ENCODE peak calls at places on chromosomes 3 and 15, in six cellular contexts. D is GM12878, T is K562, I is sigmoid colon, K is H1, A is A549. F is an unnamed sample.

GRCh38 chr3:194952882-194953281 is 267.2 kb downstream of the FAM43A start:
- DNase-seq in D (no peak), T (no peak), I (peak; percentile 49), K (no peak), A (no peak), F (peak; percentile 59)

GRCh38 chr15:79283252-79284048 is 928 bp downstream of the ANKRD34C start:
- DNase-seq in D (no peak), T (peak; percentile 56), I (no peak), K (no peak), A (peak; percentile 24), F (no peak)

GRCh38 chr3:16181361-16181760 is 6.9 kb downstream of the GALNT15 start:
- DNase-seq in D (no peak), T (no peak), I (peak; percentile 94), K (no peak), A (no peak), F (no peak)

GRCh38 chr3:120100711-120101110 is 6.5 kb upstream of the GSK3B start:
- DNase-seq in D (no peak), T (no peak), I (no peak), K (no peak), A (no peak), F (no peak)

GRCh38 chr3:134077649-134078081 is 47.9 kb upstream of the SLCO2A1 start:
- DNase-seq in D (no peak), T (no peak), I (no peak), K (no peak), A (no peak), F (no peak)

GRCh38 chr15:60912984-60913697 is 316.0 kb downstream of the RORA start:
- DNase-seq in D (no peak), T (no peak), I (no peak), K (no peak), A (no peak), F (no peak)

GRCh38 chr3:19866751-19867347 is 67.2 kb downstream of the EFHB start:
- DNase-seq in D (peak; percentile 19), T (peak; percentile 63), I (no peak), K (peak; percentile 41), A (peak; percentile 61), F (peak; percentile 38)

GRCh38 chr3:35200056-35200455 is 439.3 kb upstream of the ARPP21 start:
- DNase-seq in D (no peak), T (no peak), I (no peak), K (no peak), A (peak; percentile 15), F (no peak)

GRCh38 chr3:94336076-94336741 is 273.3 kb downstream of the NSUN3 start:
- DNase-seq in D (no peak), T (no peak), I (no peak), K (no peak), A (peak; percentile 60), F (peak; percentile 18)

GRCh38 chr3:186108106-186108940 is 566 bp downstream of the ETV5 start:
- DNase-seq in D (no peak), T (peak; percentile 67), I (peak; percentile 72), K (no peak), A (peak; percentile 70), F (peak; percentile 59)

GRCh38 chr3:198113219-198114053 is 153.4 kb downstream of the LMLN start:
- DNase-seq in D (no peak), T (no peak), I (no peak), K (no peak), A (no peak), F (no peak)

GRCh38 chr3:51940648-51941421 is 869 bp downstream of the RRP9 start:
- DNase-seq in D (no peak), T (no peak), I (peak; percentile 54), K (no peak), A (no peak), F (no peak)

GRCh38 chr15:78110096-78110495 is 17.7 kb downstream of the SH2D7 start:
- DNase-seq in D (no peak), T (no peak), I (peak; percentile 52), K (no peak), A (no peak), F (no peak)

GRCh38 chr3:59717679-59718205 is 667.9 kb upstream of the CFAP20DC start:
- DNase-seq in D (no peak), T (no peak), I (no peak), K (peak; percentile 10), A (no peak), F (no peak)

GRCh38 chr3:42066516-42067181 is 24.5 kb upstream of the TRAK1 start:
- DNase-seq in D (no peak), T (no peak), I (no peak), K (no peak), A (no peak), F (peak; percentile 48)

GRCh38 chr15:43723151-43723550 is 23.1 kb upstream of the PDIA3 start:
- DNase-seq in D (no peak), T (no peak), I (no peak), K (no peak), A (no peak), F (no peak)

GRCh38 chr3:16130066-16130465 is 44.4 kb upstream of the GALNT15 start:
- DNase-seq in D (no peak), T (no peak), I (no peak), K (no peak), A (no peak), F (peak; percentile 68)

GRCh38 chr3:88440701-88441100 is 290.9 kb downstream of the C3orf38 start:
- DNase-seq in D (no peak), T (no peak), I (no peak), K (no peak), A (no peak), F (no peak)

GRCh38 chr3:46024131-46024530 is 3.2 kb downstream of the XCR1 start:
- DNase-seq in D (no peak), T (no peak), I (no peak), K (no peak), A (no peak), F (no peak)

GRCh38 chr3:128281461-128282367 is 128.4 kb downstream of the EEFSEC start:
- DNase-seq in D (no peak), T (no peak), I (no peak), K (no peak), A (no peak), F (no peak)

GRCh38 chr15:81292516-81293001 is 31.4 kb downstream of the STARD5 start:
- DNase-seq in D (peak; percentile 74), T (no peak), I (no peak), K (no peak), A (no peak), F (no peak)

GRCh38 chr3:158735296-158736033 is 3.2 kb upstream of the RARRES1 start:
- DNase-seq in D (no peak), T (no peak), I (no peak), K (no peak), A (no peak), F (no peak)

GRCh38 chr3:74532446-74532845 is 82.0 kb downstream of the CNTN3 start:
- DNase-seq in D (no peak), T (no peak), I (no peak), K (no peak), A (no peak), F (no peak)

GRCh38 chr3:147415819-147416218 is 6.7 kb downstream of the ZIC1 start:
- DNase-seq in D (no peak), T (no peak), I (no peak), K (no peak), A (no peak), F (no peak)

GRCh38 chr3:83226751-83227150 is 1465.3 kb upstream of the GBE1 start:
- DNase-seq in D (no peak), T (no peak), I (no peak), K (no peak), A (no peak), F (no peak)

GRCh38 chr15:51229907-51230328 is 108.5 kb downstream of the CYP19A1 start:
- DNase-seq in D (no peak), T (peak; percentile 18), I (no peak), K (no peak), A (peak; percentile 35), F (peak; percentile 8)

DNA sequence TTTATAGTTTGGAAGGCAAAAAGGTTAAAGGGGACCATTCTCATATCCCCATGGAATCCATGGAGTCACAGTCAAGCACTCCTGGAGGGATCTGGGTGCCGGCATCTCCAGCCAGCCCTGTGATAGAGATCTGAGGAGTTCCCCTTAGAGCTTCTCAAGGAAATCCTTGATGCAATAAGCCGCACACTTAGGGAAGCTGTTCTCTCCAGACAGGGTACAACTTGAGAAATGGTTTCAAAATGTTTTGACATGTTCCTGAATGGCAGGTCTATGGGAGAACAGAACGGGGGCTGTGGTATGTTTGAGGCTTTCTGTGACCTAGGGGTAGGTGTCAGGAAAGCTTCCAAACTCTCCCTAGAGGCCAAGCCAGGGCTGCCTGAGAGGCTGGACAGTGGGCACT is 292.9 kb downstream of the TLE3 start:
- DNase-seq in D (no peak), T (no peak), I (no peak), K (no peak), A (no peak), F (no peak)
- TF ChIP-seq EP300 in D (no peak), T (no peak), I (no peak), K (no peak), A (no peak), F (no peak)

GRCh38 chr3:32380097-32380496 is 11.6 kb upstream of the CMTM7 start:
- DNase-seq in D (no peak), T (no peak), I (no peak), K (no peak), A (no peak), F (no peak)
- TF ChIP-seq EP300 in D (no peak), T (no peak), I (no peak), K (no peak), A (no peak), F (no peak)

GRCh38 chr3:108406661-108407206 is 103.7 kb downstream of the MYH15 start:
- DNase-seq in D (peak; percentile 68), T (peak; percentile 60), I (no peak), K (no peak), A (peak; percentile 71), F (peak; percentile 71)
- TF ChIP-seq EP300 in D (no peak), T (no peak), I (no peak), K (no peak), A (no peak), F (no peak)

GRCh38 chr3:37906734-37907282 is 45.1 kb downstream of the CTDSPL start:
- DNase-seq in D (peak; percentile 13), T (no peak), I (no peak), K (no peak), A (no peak), F (peak; percentile 84)

GRCh38 chr3:37904614-37905047 is 43.0 kb downstream of the CTDSPL start:
- DNase-seq in D (no peak), T (no peak), I (no peak), K (no peak), A (no peak), F (no peak)

GRCh38 chr3:37907371-37907770 is 45.7 kb downstream of the CTDSPL start:
- DNase-seq in D (no peak), T (no peak), I (no peak), K (no peak), A (no peak), F (no peak)

GRCh38 chr3:37905346-37905745 is 43.7 kb downstream of the CTDSPL start:
- DNase-seq in D (no peak), T (no peak), I (no peak), K (no peak), A (no peak), F (no peak)

DNA sequence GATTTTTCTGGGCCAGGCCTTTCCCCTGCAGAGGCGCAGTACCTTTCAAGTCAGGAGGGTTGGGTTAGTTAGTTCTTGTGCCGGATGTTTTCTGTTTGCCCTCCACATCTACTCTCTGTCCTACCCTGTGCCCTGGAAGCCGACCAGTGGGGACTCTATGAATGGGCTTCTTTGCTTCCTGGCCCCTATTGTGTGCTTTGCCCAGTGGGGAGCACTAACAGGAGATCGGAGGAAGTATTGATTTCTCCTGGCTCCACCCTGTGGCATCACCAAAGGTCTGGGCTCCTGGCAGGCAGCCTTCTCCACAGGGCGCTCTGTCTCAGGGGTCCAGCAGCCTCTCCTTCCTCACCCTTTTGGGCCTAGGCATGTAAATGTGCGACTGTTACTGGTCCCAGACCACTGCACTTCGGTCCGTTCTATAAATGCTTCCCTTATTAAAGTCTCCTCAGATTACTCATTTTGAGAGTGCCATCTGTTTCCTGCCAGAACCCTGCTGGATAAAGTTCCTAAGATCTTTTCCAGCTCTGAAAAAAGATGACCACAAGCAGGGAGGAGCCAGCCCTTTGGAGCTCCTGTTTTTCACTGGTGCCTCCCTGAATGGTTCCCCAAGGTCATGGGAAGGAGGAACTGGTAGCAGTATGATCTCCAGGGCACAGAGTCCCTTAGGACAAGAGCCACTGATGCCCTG is 44.5 kb downstream of the CTDSPL start:
- DNase-seq in D (no peak), T (no peak), I (no peak), K (no peak), A (no peak), F (peak; percentile 93)
- TF ChIP-seq EP300 in D (no peak), T (no peak), I (no peak), K (no peak), A (no peak), F (peak; percentile 87)

F was measured in HepG2.